ENCODE peak calls at places on chromosomes 5 and 9, in nine cellular contexts. U is astrocyte; K is cardiac fibroblast; O is ovary; F is CD8-positive, alpha-beta memory T cell; I is mammary epithelial cell; N is sigmoid colon; S is H7; J is psoas muscle. B is an unnamed sample.

GRCh38 chr9:84775056-84775648 is 105.6 kb downstream of the NTRK2 start:
- DNase-seq in U (no peak), K (no peak), O (no peak), F (no peak), I (no peak), N (no peak), S (no peak), J (no peak), B (no peak)

GRCh38 chr5:124906339-124907097 is 160.1 kb upstream of the ZNF608 start:
- DNase-seq in U (peak), K (peak), O (peak), F (no peak), I (peak), N (peak), S (peak), J (peak), B (peak)

GRCh38 chr9:134497283-134497860 is 144.2 kb upstream of the COL5A1 start:
- DNase-seq in U (no peak), K (no peak), O (no peak), F (no peak), I (no peak), N (no peak), S (no peak), J (no peak), B (no peak)

GRCh38 chr9:137524597-137525317 is 25.4 kb downstream of the PNPLA7 start:
- DNase-seq in U (no peak), K (no peak), O (no peak), F (peak), I (no peak), N (no peak), S (peak), J (no peak), B (no peak)

GRCh38 chr9:135584934-135585333 is 23.4 kb downstream of the PAEP start:
- DNase-seq in U (no peak), K (no peak), O (no peak), F (peak), I (no peak), N (peak), S (peak), J (peak), B (no peak)

GRCh38 chr9:36461341-36461740 is 61.3 kb upstream of the RNF38 start:
- DNase-seq in U (peak), K (peak), O (no peak), F (no peak), I (no peak), N (no peak), S (no peak), J (no peak), B (no peak)

GRCh38 chr5:123035950-123036390 is 555 bp downstream of the PPIC start:
- DNase-seq in U (peak), K (peak), O (peak), F (no peak), I (peak), N (peak), S (peak), J (peak), B (peak)

GRCh38 chr5:141529002-141529401 is 40.1 kb downstream of the PCDHGC5 start:
- DNase-seq in U (peak), K (peak), O (peak), F (no peak), I (peak), N (no peak), S (no peak), J (peak), B (peak)

GRCh38 chr5:84628918-84629317 is 244.2 kb upstream of the EDIL3 start:
- DNase-seq in U (no peak), K (no peak), O (no peak), F (no peak), I (no peak), N (no peak), S (no peak), J (no peak), B (no peak)

GRCh38 chr5:80204808-80205614 is 50.8 kb downstream of the SERINC5 start:
- DNase-seq in U (peak), K (peak), O (no peak), F (no peak), I (no peak), N (no peak), S (no peak), J (no peak), B (peak)

GRCh38 chr9:122179690-122180074 is 20.0 kb downstream of the MORN5 start:
- DNase-seq in U (peak), K (peak), O (no peak), F (no peak), I (peak), N (no peak), S (no peak), J (no peak), B (no peak)

GRCh38 chr5:76270214-76270613 is 132.9 kb upstream of the IQGAP2 start:
- DNase-seq in U (peak), K (no peak), O (no peak), F (no peak), I (peak), N (no peak), S (no peak), J (no peak), B (no peak)

GRCh38 chr9:127983847-127984289 is 3.1 kb upstream of the EEIG1 start:
- DNase-seq in U (no peak), K (no peak), O (no peak), F (no peak), I (no peak), N (no peak), S (no peak), J (no peak), B (no peak)

GRCh38 chr9:16869961-16870605 is 387 bp downstream of the BNC2 start:
- DNase-seq in U (peak), K (peak), O (peak), F (no peak), I (no peak), N (peak), S (peak), J (no peak), B (no peak)

GRCh38 chr9:35729700-35730485 is 2.1 kb downstream of the TLN1 start:
- DNase-seq in U (peak), K (peak), O (no peak), F (no peak), I (peak), N (peak), S (peak), J (peak), B (peak)

GRCh38 chr5:143796110-143796509 is 15.9 kb upstream of the HMHB1 start:
- DNase-seq in U (no peak), K (peak), O (no peak), F (no peak), I (no peak), N (no peak), S (no peak), J (no peak), B (no peak)

GRCh38 chr9:97980479-97980803 is 2.7 kb upstream of the ANP32B start:
- DNase-seq in U (no peak), K (peak), O (no peak), F (no peak), I (no peak), N (peak), S (no peak), J (peak), B (peak)

GRCh38 chr9:117306032-117306431 is 108.8 kb downstream of the ASTN2 start:
- DNase-seq in U (no peak), K (no peak), O (no peak), F (no peak), I (no peak), N (no peak), S (no peak), J (no peak), B (no peak)

GRCh38 chr9:34651876-34652602 is at the start of gene IL11RA:
- DNase-seq in U (peak), K (peak), O (peak), F (no peak), I (peak), N (peak), S (peak), J (peak), B (peak)

GRCh38 chr5:95846554-95847260 is 24.2 kb upstream of the GLRX start:
- DNase-seq in U (no peak), K (peak), O (peak), F (peak), I (peak), N (peak), S (peak), J (peak), B (peak)

GRCh38 chr9:24189986-24190385 is 355.7 kb downstream of the IZUMO3 start:
- DNase-seq in U (no peak), K (no peak), O (no peak), F (no peak), I (peak), N (no peak), S (no peak), J (no peak), B (no peak)

GRCh38 chr9:132003904-132004303 is 75.8 kb downstream of the MED27 start:
- DNase-seq in U (no peak), K (no peak), O (no peak), F (no peak), I (no peak), N (no peak), S (peak), J (no peak), B (no peak)

GRCh38 chr9:23775549-23775948 is 50.5 kb downstream of the ELAVL2 start:
- DNase-seq in U (no peak), K (no peak), O (no peak), F (no peak), I (peak), N (no peak), S (no peak), J (no peak), B (no peak)

GRCh38 chr9:112361602-112362001 is 18.3 kb upstream of the HSDL2 start:
- DNase-seq in U (no peak), K (peak), O (no peak), F (no peak), I (peak), N (no peak), S (peak), J (no peak), B (no peak)

GRCh38 chr9:83432104-83432627 is 106.0 kb downstream of the FRMD3 start:
- DNase-seq in U (peak), K (peak), O (peak), F (no peak), I (no peak), N (peak), S (peak), J (peak), B (peak)

GRCh38 chr9:93666279-93666784 is 89.9 kb downstream of the PHF2 start:
- DNase-seq in U (no peak), K (no peak), O (no peak), F (no peak), I (no peak), N (peak), S (no peak), J (peak), B (peak)

GRCh38 chr9:97905228-97905627 is 17.1 kb downstream of the TRMO start:
- DNase-seq in U (no peak), K (no peak), O (no peak), F (peak), I (no peak), N (no peak), S (no peak), J (no peak), B (no peak)

GRCh38 chr5:80654054-80654390 is 430 bp upstream of the MSH3 start:
- DNase-seq in U (no peak), K (no peak), O (no peak), F (no peak), I (peak), N (no peak), S (peak), J (peak), B (no peak)

GRCh38 chr9:532707-533106 is 308.8 kb upstream of the DMRT1 start:
- DNase-seq in U (no peak), K (no peak), O (no peak), F (no peak), I (no peak), N (no peak), S (no peak), J (no peak), B (no peak)

GRCh38 chr5:148791696-148792095 is 34.7 kb upstream of the ADRB2 start:
- DNase-seq in U (no peak), K (no peak), O (no peak), F (no peak), I (peak), N (no peak), S (no peak), J (no peak), B (no peak)

GRCh38 chr9:114177423-114178064 is 22.2 kb downstream of the COL27A1 start:
- DNase-seq in U (peak), K (peak), O (no peak), F (no peak), I (peak), N (no peak), S (no peak), J (no peak), B (no peak)

GRCh38 chr5:68435611-68436010 is 220.1 kb downstream of the PIK3R1 start:
- DNase-seq in U (no peak), K (no peak), O (no peak), F (no peak), I (no peak), N (no peak), S (no peak), J (no peak), B (no peak)

GRCh38 chr9:134735441-134736175 is 94.0 kb downstream of the COL5A1 start:
- DNase-seq in U (no peak), K (peak), O (peak), F (no peak), I (no peak), N (peak), S (no peak), J (peak), B (peak)

DNA sequence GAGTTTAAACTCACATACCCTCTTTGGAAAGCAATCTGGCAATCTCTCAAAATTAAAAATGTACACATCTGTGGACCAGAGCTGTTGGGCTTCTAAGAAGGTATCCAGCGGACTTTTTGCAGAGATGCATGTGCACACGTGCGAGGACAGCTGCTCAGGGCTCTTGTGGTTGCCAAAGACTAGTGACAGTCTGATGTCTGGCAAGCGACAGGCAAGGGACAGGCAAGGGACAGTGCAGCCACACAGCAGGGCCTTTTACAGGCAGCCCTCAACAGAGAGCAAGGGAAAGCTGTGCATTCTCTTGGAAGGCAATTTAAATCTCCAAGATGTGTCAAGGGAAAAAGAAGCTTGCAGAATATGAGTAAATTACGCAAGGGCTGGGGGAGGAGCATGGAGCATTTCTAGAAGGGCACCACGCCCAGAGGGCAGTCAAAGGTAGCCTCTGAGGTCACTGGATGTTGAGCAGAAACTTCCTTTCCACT is 9.2 kb downstream of the GFPT2 start:
- DNase-seq in U (peak), K (peak), O (peak), F (no peak), I (no peak), N (peak), S (peak), J (peak), B (no peak)
- H3K4me3 ChIP-seq in U (no peak), K (no peak), O (no peak), F (no peak), I (no peak), N (no peak), S (no peak), J (no peak), B (no peak)

GRCh38 chr9:88179080-88179521 is 40.8 kb upstream of the SPATA31C2 start:
- DNase-seq in U (no peak), K (no peak), O (no peak), F (no peak), I (no peak), N (no peak), S (no peak), J (no peak), B (peak)
- H3K4me3 ChIP-seq in U (no peak), K (no peak), O (no peak), F (no peak), I (no peak), N (no peak), S (no peak), J (no peak), B (no peak)

GRCh38 chr5:57316798-57317327 is 143.0 kb downstream of the GPBP1 start:
- DNase-seq in U (peak), K (peak), O (peak), F (no peak), I (peak), N (no peak), S (no peak), J (no peak), B (no peak)
- H3K4me3 ChIP-seq in U (peak), K (no peak), O (no peak), F (no peak), I (no peak), N (no peak), S (no peak), J (no peak), B (no peak)

GRCh38 chr5:176818391-176819098 is 8.2 kb downstream of the UNC5A start:
- DNase-seq in U (no peak), K (no peak), O (no peak), F (peak), I (no peak), N (no peak), S (peak), J (no peak), B (no peak)

GRCh38 chr5:176817369-176817841 is 7.0 kb downstream of the UNC5A start:
- DNase-seq in U (no peak), K (no peak), O (no peak), F (no peak), I (no peak), N (no peak), S (peak), J (no peak), B (no peak)

GRCh38 chr5:176816791-176817272 is 6.5 kb downstream of the UNC5A start:
- DNase-seq in U (no peak), K (no peak), O (no peak), F (no peak), I (no peak), N (no peak), S (peak), J (no peak), B (no peak)

GRCh38 chr5:176819476-176819875 is 9.1 kb downstream of the UNC5A start:
- DNase-seq in U (no peak), K (no peak), O (no peak), F (no peak), I (no peak), N (no peak), S (peak), J (no peak), B (no peak)

DNA sequence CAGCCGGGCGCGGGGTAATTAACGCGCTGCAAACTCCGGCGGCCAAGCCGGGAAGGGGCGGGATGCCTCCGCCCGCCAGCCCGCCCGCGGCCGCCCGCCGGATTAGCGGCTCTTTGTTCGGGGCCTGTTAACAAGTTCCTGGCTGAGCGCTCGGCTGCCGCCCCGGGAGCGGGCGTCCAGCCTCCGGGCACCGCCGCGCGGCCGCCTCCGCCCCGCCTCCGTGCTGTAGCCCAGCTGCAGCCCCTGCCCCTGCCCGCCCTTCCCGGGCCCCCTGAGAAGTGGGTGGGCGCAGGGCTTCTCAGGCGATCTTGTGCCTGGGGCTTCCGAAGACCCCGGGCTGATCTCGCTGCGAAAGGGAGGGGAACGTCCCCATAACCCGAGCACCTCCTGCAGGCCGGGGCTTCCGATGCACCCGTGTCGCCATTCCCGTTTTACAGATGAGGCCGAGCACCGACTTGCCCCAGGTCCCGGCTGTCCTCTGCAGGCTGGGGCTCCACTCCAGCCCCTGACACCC is 7.6 kb downstream of the UNC5A start:
- DNase-seq in U (no peak), K (peak), O (no peak), F (no peak), I (no peak), N (no peak), S (peak), J (no peak), B (no peak)
- H3K4me3 ChIP-seq in U (no peak), K (peak), O (no peak), F (no peak), I (no peak), N (peak), S (peak), J (peak), B (peak)